ENCODE peak calls at places on chromosomes 7 and 10, in nine cellular contexts. B, K, O, D, R, C, L, P and Z are unnamed samples.

GRCh38 chr10:42998481-42999384 is 78.1 kb upstream of the RET start:
- DNase-seq in B (no peak), K (no peak), O (no peak), D (peak; percentile 58), R (no peak), C (no peak), L (no peak), P (no peak), Z (peak; percentile 35)

GRCh38 chr7:80151274-80151665 is 16.6 kb downstream of the GNAI1 start:
- DNase-seq in B (no peak), K (no peak), O (no peak), D (no peak), R (no peak), C (peak; percentile 87), L (peak; percentile 57), P (no peak), Z (no peak)

GRCh38 chr10:58064714-58065528 is 202.8 kb downstream of the IPMK start:
- DNase-seq in B (peak; percentile 80), K (peak; percentile 18), O (no peak), D (no peak), R (no peak), C (peak; percentile 43), L (peak; percentile 58), P (no peak), Z (no peak)

GRCh38 chr10:5575144-5575481 is 50.4 kb downstream of the CALML3 start:
- DNase-seq in B (no peak), K (no peak), O (no peak), D (peak; percentile 33), R (no peak), C (no peak), L (no peak), P (no peak), Z (no peak)

GRCh38 chr7:102845351-102845750 is 67.4 kb upstream of the LRRC17 start:
- DNase-seq in B (no peak), K (no peak), O (no peak), D (no peak), R (no peak), C (no peak), L (no peak), P (no peak), Z (no peak)

GRCh38 chr7:136030867-136031318 is 53.7 kb upstream of the MTPN start:
- DNase-seq in B (no peak), K (no peak), O (no peak), D (no peak), R (no peak), C (peak; percentile 66), L (no peak), P (no peak), Z (no peak)

GRCh38 chr10:91410638-91411367 is 659 bp downstream of the HECTD2 start:
- DNase-seq in B (no peak), K (no peak), O (no peak), D (no peak), R (no peak), C (no peak), L (peak; percentile 63), P (no peak), Z (no peak)

GRCh38 chr10:36496728-36497127 is 628.7 kb upstream of the ANKRD30A start:
- DNase-seq in B (no peak), K (no peak), O (no peak), D (no peak), R (no peak), C (no peak), L (no peak), P (no peak), Z (no peak)

GRCh38 chr7:157276731-157277562 is 59.9 kb upstream of the DNAJB6 start:
- DNase-seq in B (no peak), K (no peak), O (no peak), D (peak; percentile 70), R (no peak), C (no peak), L (peak; percentile 51), P (no peak), Z (no peak)

GRCh38 chr7:11358637-11359036 is 385.0 kb downstream of the PHF14 start:
- DNase-seq in B (no peak), K (no peak), O (no peak), D (no peak), R (no peak), C (no peak), L (no peak), P (no peak), Z (no peak)

GRCh38 chr7:99194301-99194700 is 13.6 kb downstream of the KPNA7 start:
- DNase-seq in B (no peak), K (no peak), O (no peak), D (no peak), R (no peak), C (no peak), L (no peak), P (no peak), Z (no peak)

GRCh38 chr10:125060038-125060437 is 100.3 kb downstream of the CTBP2 start:
- DNase-seq in B (no peak), K (no peak), O (no peak), D (no peak), R (no peak), C (no peak), L (peak; percentile 82), P (no peak), Z (no peak)

GRCh38 chr10:84412482-84412881 is 84.1 kb downstream of the CCSER2 start:
- DNase-seq in B (no peak), K (no peak), O (no peak), D (no peak), R (no peak), C (no peak), L (no peak), P (no peak), Z (no peak)

GRCh38 chr10:43671659-43672555 is 23.2 kb upstream of the ZNF32 start:
- DNase-seq in B (peak; percentile 53), K (peak; percentile 58), O (no peak), D (peak; percentile 59), R (no peak), C (peak; percentile 46), L (peak; percentile 75), P (no peak), Z (no peak)

GRCh38 chr7:151888716-151889115 is 11.8 kb upstream of the PRKAG2 start:
- DNase-seq in B (no peak), K (no peak), O (no peak), D (no peak), R (no peak), C (no peak), L (no peak), P (no peak), Z (no peak)

GRCh38 chr7:139739863-139740597 is 37.8 kb downstream of the HIPK2 start:
- DNase-seq in B (no peak), K (no peak), O (no peak), D (no peak), R (peak; percentile 63), C (no peak), L (no peak), P (no peak), Z (no peak)

GRCh38 chr10:97547889-97548485 is 24.6 kb upstream of the ANKRD2 start:
- DNase-seq in B (no peak), K (no peak), O (no peak), D (peak; percentile 5), R (no peak), C (no peak), L (peak; percentile 43), P (no peak), Z (no peak)

GRCh38 chr7:31408120-31408729 is 67.7 kb upstream of the NEUROD6 start:
- DNase-seq in B (no peak), K (no peak), O (no peak), D (no peak), R (no peak), C (peak; percentile 83), L (peak; percentile 2), P (no peak), Z (no peak)

GRCh38 chr10:12635127-12635541 is 285.8 kb downstream of the CAMK1D start:
- DNase-seq in B (no peak), K (no peak), O (no peak), D (no peak), R (no peak), C (no peak), L (peak; percentile 52), P (no peak), Z (no peak)
- H3K9me3 ChIP-seq in B (no peaks in the 10 kb centered on the region), K (no peaks in the 10 kb centered on the region), O (no peaks in the 10 kb centered on the region), D (no peaks in the 10 kb centered on the region), R (peaks cover 7% of the 10 kb centered on the region), C (peaks cover 7% of the 10 kb centered on the region), L (peaks cover 9% of the 10 kb centered on the region), P (no peaks in the 10 kb centered on the region), Z (no peaks in the 10 kb centered on the region)

GRCh38 chr7:69439040-69439439 is 159.2 kb upstream of the AUTS2 start:
- DNase-seq in B (no peak), K (no peak), O (no peak), D (no peak), R (no peak), C (no peak), L (no peak), P (no peak), Z (no peak)

GRCh38 chr7:69438584-69438983 is 159.7 kb upstream of the AUTS2 start:
- DNase-seq in B (no peak), K (no peak), O (no peak), D (no peak), R (no peak), C (no peak), L (no peak), P (no peak), Z (no peak)

GRCh38 chr7:69439636-69440325 is 158.5 kb upstream of the AUTS2 start:
- DNase-seq in B (no peak), K (no peak), O (no peak), D (no peak), R (no peak), C (no peak), L (no peak), P (no peak), Z (no peak)

GRCh38 chr7:69445549-69445948 is 152.7 kb upstream of the AUTS2 start:
- DNase-seq in B (no peak), K (no peak), O (no peak), D (no peak), R (no peak), C (no peak), L (no peak), P (no peak), Z (no peak)

DNA sequence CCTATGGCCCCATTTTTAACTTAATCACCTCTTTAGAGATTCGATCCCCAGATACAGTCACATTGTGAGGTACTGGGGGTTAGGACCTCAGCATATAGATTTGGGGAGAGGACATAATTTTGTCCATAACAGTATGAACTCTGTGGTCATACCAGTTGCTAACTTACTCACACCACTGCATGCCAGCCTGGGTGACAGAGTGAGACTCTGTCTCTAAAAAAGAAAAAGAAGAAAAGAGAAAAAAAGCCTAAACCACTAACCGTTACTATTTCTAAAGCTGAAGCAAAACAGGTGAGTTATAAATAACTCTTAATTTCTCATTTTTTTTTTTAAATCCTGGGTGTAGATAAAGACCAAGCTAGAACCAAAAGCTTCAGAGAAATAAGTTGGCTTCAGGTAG is 155.1 kb upstream of the AUTS2 start:
- DNase-seq in B (no peak), K (no peak), O (no peak), D (no peak), R (no peak), C (no peak), L (no peak), P (no peak), Z (no peak)
- H3K9me3 ChIP-seq in B (no peaks in the 10 kb centered on the region), K (no peaks in the 10 kb centered on the region), O (no peaks in the 10 kb centered on the region), D (no peaks in the 10 kb centered on the region), R (peaks cover 6% of the 10 kb centered on the region), C (peaks cover 22% of the 10 kb centered on the region), L (peaks cover 20% of the 10 kb centered on the region), P (no peaks in the 10 kb centered on the region), Z (no peaks in the 10 kb centered on the region)

GRCh38 chr10:107051769-107052168 is 112.7 kb downstream of the SORCS1 start:
- DNase-seq in B (no peak), K (no peak), O (no peak), D (no peak), R (no peak), C (no peak), L (no peak), P (no peak), Z (no peak)
- H3K9me3 ChIP-seq in B (no peaks in the 10 kb centered on the region), K (no peaks in the 10 kb centered on the region), O (no peaks in the 10 kb centered on the region), D (no peaks in the 10 kb centered on the region), R (no peaks in the 10 kb centered on the region), C (no peaks in the 10 kb centered on the region), L (peaks cover 3% of the 10 kb centered on the region), P (no peaks in the 10 kb centered on the region), Z (no peaks in the 10 kb centered on the region)

GRCh38 chr7:54390565-54390964 is 151.6 kb upstream of the VSTM2A start:
- DNase-seq in B (no peak), K (no peak), O (no peak), D (no peak), R (no peak), C (peak; percentile 80), L (no peak), P (no peak), Z (no peak)
- H3K9me3 ChIP-seq in B (no peaks in the 10 kb centered on the region), K (peaks cover 7% of the 10 kb centered on the region), O (no peaks in the 10 kb centered on the region), D (no peaks in the 10 kb centered on the region), R (peaks cover 19% of the 10 kb centered on the region), C (no peaks in the 10 kb centered on the region), L (no peaks in the 10 kb centered on the region), P (no peaks in the 10 kb centered on the region), Z (no peaks in the 10 kb centered on the region)